ENCODE peak calls at places on chromosome 9, in five cellular contexts. U, R, Q, K and I are unnamed samples.

GRCh38 chr9:109014267-109015025 is 1.1 kb upstream of the CTNNAL1 start:
- DNase-seq in U (peak), R (no peak), Q (no peak), K (no peak), I (peak)

GRCh38 chr9:31776471-31776870 is 608.0 kb upstream of the ACO1 start:
- DNase-seq in U (no peak), R (peak), Q (no peak), K (no peak), I (no peak)

GRCh38 chr9:15372385-15373200 is 50.1 kb upstream of the SNAPC3 start:
- DNase-seq in U (no peak), R (no peak), Q (no peak), K (no peak), I (no peak)

GRCh38 chr9:7536310-7536939 is 263.2 kb downstream of the DMAC1 start:
- DNase-seq in U (peak), R (peak), Q (no peak), K (no peak), I (peak)

GRCh38 chr9:133763272-133764183 is 25.4 kb upstream of the SARDH start:
- DNase-seq in U (peak), R (no peak), Q (no peak), K (peak), I (no peak)

GRCh38 chr9:36825179-36825578 is 208.9 kb downstream of the PAX5 start:
- DNase-seq in U (no peak), R (no peak), Q (no peak), K (peak), I (no peak)

GRCh38 chr9:84024041-84024575 is 43.5 kb downstream of the RMI1 start:
- DNase-seq in U (no peak), R (no peak), Q (no peak), K (no peak), I (no peak)

GRCh38 chr9:7935666-7936065 is 136.1 kb upstream of the DMAC1 start:
- DNase-seq in U (no peak), R (no peak), Q (no peak), K (no peak), I (no peak)

GRCh38 chr9:88777498-88778312 is 213.6 kb upstream of the S1PR3 start:
- DNase-seq in U (no peak), R (no peak), Q (no peak), K (peak), I (peak)

GRCh38 chr9:21549251-21549765 is 67.2 kb upstream of the IFNE start:
- DNase-seq in U (no peak), R (no peak), Q (no peak), K (no peak), I (no peak)

GRCh38 chr9:16293610-16294009 is 576.9 kb downstream of the BNC2 start:
- DNase-seq in U (no peak), R (no peak), Q (no peak), K (peak), I (no peak)

GRCh38 chr9:106526805-106527204 is 336.2 kb upstream of the ZNF462 start:
- DNase-seq in U (no peak), R (no peak), Q (no peak), K (no peak), I (no peak)

GRCh38 chr9:136525841-136526499 is 19.9 kb downstream of the NOTCH1 start:
- DNase-seq in U (peak), R (no peak), Q (no peak), K (no peak), I (peak)

GRCh38 chr9:28648723-28649122 is 1075.4 kb upstream of the C9orf72 start:
- DNase-seq in U (peak), R (no peak), Q (no peak), K (no peak), I (peak)

GRCh38 chr9:21311888-21312287 is 6.8 kb upstream of the IFNA5 start:
- DNase-seq in U (no peak), R (no peak), Q (no peak), K (no peak), I (no peak)

GRCh38 chr9:126510564-126510963 is 103.2 kb upstream of the LMX1B start:
- DNase-seq in U (no peak), R (no peak), Q (no peak), K (no peak), I (no peak)

GRCh38 chr9:21381752-21382339 is 3.4 kb downstream of the IFNA2 start:
- DNase-seq in U (peak), R (no peak), Q (peak), K (no peak), I (no peak)

GRCh38 chr9:123867971-123868370 is 62.0 kb downstream of the DENND1A start:
- DNase-seq in U (no peak), R (no peak), Q (no peak), K (no peak), I (peak)

GRCh38 chr9:85859751-85860150 is 81.2 kb upstream of the NAA35 start:
- DNase-seq in U (no peak), R (no peak), Q (no peak), K (no peak), I (no peak)

GRCh38 chr9:113708821-113709713 is 167.0 kb upstream of the ZNF618 start:
- DNase-seq in U (no peak), R (no peak), Q (no peak), K (no peak), I (no peak)